ENCODE peak calls at places on chromosomes 7 and 10, in five cellular contexts. C is HCT116, I is mesenchymal stem cell, K is DND-41, T is SK-N-SH. S is an unnamed sample. For H3K4me1, the result is how much of the 10 kb centered on the place peaks cover.

GRCh38 chr10:36489928-36490279 is 635.5 kb upstream of the ANKRD30A start:
- DNase-seq in T (no peak), C (no peak), K (no peak), I (peak), S (peak)

GRCh38 chr10:11612004-11613001 is 853 bp upstream of the USP6NL start:
- DNase-seq in I (peak), K (peak), T (no peak), C (no peak), S (peak)

GRCh38 chr7:48274662-48275061 is 103.4 kb downstream of the ABCA13 start:
- DNase-seq in I (peak), C (no peak), K (no peak), T (no peak), S (no peak)

GRCh38 chr7:113657603-113658002 is 261.2 kb downstream of the PPP1R3A start:
- DNase-seq in C (no peak), T (no peak), K (no peak), I (no peak), S (no peak)

GRCh38 chr7:85191383-85191782 is 4.5 kb upstream of the SEMA3D start:
- DNase-seq in C (peak), I (peak), T (peak), K (no peak), S (no peak)

GRCh38 chr10:99337261-99337905 is 8.2 kb downstream of the CNNM1 start:
- DNase-seq in K (no peak), T (peak), I (peak), C (no peak), S (no peak)

GRCh38 chr10:6171891-6172354 is 30.8 kb upstream of the PFKFB3 start:
- DNase-seq in T (no peak), C (no peak), K (no peak), I (peak), S (peak)

GRCh38 chr10:1153805-1154351 is 97.7 kb downstream of the WDR37 start:
- DNase-seq in I (no peak), T (peak), K (peak), C (no peak), S (no peak)

GRCh38 chr10:110220383-110220782 is 13.0 kb downstream of the MXI1 start:
- DNase-seq in I (no peak), C (no peak), T (no peak), K (no peak), S (no peak)

GRCh38 chr10:36638461-36638860 is 486.9 kb upstream of the ANKRD30A start:
- DNase-seq in T (no peak), I (no peak), K (no peak), C (no peak), S (no peak)

GRCh38 chr10:3951993-3952392 is 167.0 kb upstream of the KLF6 start:
- DNase-seq in K (no peak), T (no peak), I (no peak), C (no peak), S (no peak)

GRCh38 chr7:100191775-100192174 is 14.1 kb downstream of the STAG3 start:
- DNase-seq in I (peak), T (no peak), K (no peak), C (no peak), S (no peak)

DNA sequence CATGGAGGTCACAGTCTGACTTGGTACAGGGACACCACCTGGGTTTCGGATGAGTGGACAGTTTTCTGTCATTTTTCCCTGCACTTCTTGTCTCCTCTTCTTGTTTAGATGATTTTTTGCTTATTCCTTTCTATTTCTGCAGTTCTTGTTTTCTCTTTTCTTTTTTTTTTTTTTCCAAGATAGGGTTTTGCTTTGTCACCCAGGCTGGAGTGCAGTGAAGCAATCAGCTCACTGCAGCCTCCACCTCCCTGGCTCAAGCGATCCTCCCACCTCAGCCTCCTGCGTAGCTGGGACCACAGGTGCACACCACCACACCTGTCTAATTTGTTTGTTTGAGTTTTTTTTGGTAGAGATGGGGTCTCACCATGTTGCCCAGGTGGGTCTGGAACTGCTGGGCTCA is 49.7 kb upstream of the RASGEF1A start:
- DNase-seq in I (no peak), K (no peak), C (no peak), T (no peak), S (no peak)
- H3K27ac ChIP-seq in I (no peak), K (no peak), C (no peak), T (no peak), S (no peak)

GRCh38 chr7:45890902-45891461 is 2.7 kb downstream of the IGFBP1 start:
- DNase-seq in T (peak), K (no peak), C (peak), I (peak), S (no peak)
- H2AFZ ChIP-seq in T (no peak), K (no peak), C (peak), I (no peak), S (no peak)

GRCh38 chr10:125554016-125554703 is 128.8 kb downstream of the TEX36 start:
- DNase-seq in T (no peak), I (no peak), K (no peak), C (no peak), S (no peak)

GRCh38 chr10:125553091-125553490 is 129.9 kb downstream of the TEX36 start:
- DNase-seq in I (no peak), K (no peak), C (no peak), T (no peak), S (no peak)

GRCh38 chr10:125555267-125555666 is 127.7 kb downstream of the TEX36 start:
- DNase-seq in C (no peak), K (no peak), T (no peak), I (no peak), S (no peak)

GRCh38 chr10:125555743-125556142 is 127.2 kb downstream of the TEX36 start:
- DNase-seq in K (no peak), C (no peak), T (no peak), I (no peak), S (no peak)

GRCh38 chr10:125554753-125555152 is 128.2 kb downstream of the TEX36 start:
- DNase-seq in I (no peak), C (no peak), T (no peak), K (no peak), S (no peak)
- H3K4me1 ChIP-seq in I (under half), C (under half), T (under half), K (under half), S (under half)

DNA sequence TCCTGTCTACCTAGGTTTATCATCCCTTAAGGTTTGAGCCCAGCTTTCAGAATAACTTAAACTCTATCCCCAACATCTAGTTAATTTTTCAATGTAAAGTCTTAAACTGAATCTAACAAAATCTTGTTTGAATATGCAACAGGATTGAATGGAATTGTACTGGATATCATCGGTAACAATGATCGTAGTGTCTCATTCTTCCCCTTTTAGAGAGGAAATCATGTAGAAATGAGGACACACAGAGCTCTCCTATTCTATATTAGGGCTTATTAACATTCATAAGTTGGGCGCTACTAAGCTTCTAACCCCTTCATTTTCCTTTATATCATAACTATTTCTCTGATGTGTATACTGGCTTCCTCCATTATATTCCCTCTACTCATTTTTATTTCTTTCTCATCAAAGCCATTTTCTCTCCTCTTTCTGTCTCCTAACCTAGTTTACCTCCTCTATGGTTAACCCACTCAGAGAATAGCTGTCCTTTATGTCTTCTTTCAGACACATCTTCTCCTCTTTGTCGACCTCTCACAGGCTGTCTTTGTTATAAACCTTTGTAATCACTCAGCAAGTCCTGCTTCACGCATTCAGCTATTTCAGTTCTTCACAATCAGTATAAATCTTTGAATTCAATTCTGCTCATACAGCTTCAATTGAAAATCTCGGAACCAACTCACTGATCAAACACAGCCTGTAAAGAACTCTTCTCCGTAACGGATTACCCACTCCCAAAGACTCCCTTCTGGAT is 1019.0 kb upstream of the C7orf33 start:
- DNase-seq in I (no peak), K (no peak), T (no peak), C (no peak), S (no peak)
- H3K27ac ChIP-seq in I (no peak), K (no peak), T (no peak), C (no peak), S (no peak)

DNA sequence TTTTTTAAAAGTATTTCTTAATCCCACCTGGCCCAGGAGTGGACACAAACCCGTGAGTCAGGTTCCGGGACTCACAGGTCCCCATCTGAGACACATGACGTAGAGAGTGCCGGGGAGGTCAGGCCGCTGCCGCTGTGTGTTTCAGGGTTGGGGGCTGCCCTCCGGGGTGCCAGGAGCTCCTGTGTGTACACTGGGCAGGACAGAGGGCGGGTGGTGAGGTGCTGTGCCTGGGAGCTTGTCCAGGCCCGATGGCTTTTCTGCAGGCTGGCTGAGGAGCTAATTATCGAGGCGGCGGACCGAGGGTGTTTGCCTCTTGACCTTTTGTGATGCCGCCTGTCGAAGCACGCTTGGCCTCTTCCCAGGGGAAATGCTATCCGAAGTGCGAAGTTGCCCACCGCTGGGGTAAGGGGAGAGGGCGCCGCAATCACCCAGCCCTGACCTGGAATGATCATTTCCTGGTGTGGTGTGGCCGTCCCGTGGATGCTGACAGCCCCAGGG is 42.1 kb downstream of the FOXL3 start:
- DNase-seq in C (no peak), T (no peak), K (no peak), I (no peak), S (peak)
- H2AFZ ChIP-seq in C (no peak), T (no peak), K (no peak), I (no peak), S (no peak)

GRCh38 chr7:106281919-106282318 is 2.9 kb downstream of the NAMPT start:
- DNase-seq in K (no peak), I (peak), T (no peak), C (no peak), S (no peak)
- H3K4me1 ChIP-seq in K (under half), I (under half), T (under half), C (under half), S (under half)

S was measured in osteoblast.